ENCODE peak calls at places on chromosome 2, in nine cellular contexts. One of them, this sample, is unnamed.

GRCh38 chr2:147224070-147224469 is 620.8 kb upstream of the ACVR2A start:
- DNase-seq in NB4: no peak
- DNase-seq in IMR-90: no peak
- DNase-seq in heart left ventricle: no peak
- DNase-seq in prostate gland: no peak
- DNase-seq in transverse colon: no peak
- DNase-seq in right lobe of liver: no peak
- DNase-seq in uterus: no peak
- DNase-seq in breast epithelium: no peak
- DNase-seq in this sample: no peak

GRCh38 chr2:20448246-20449046 is 1.6 kb downstream of the RHOB start:
- DNase-seq in right lobe of liver: peak
- DNase-seq in IMR-90: peak
- DNase-seq in transverse colon: no peak
- DNase-seq in NB4: no peak
- DNase-seq in breast epithelium: no peak
- DNase-seq in heart left ventricle: peak
- DNase-seq in prostate gland: no peak
- DNase-seq in uterus: peak
- DNase-seq in this sample: peak

GRCh38 chr2:132037527-132038178 is 124.1 kb downstream of the ANKRD30BL start:
- DNase-seq in breast epithelium: no peak
- DNase-seq in IMR-90: no peak
- DNase-seq in transverse colon: no peak
- DNase-seq in uterus: no peak
- DNase-seq in right lobe of liver: no peak
- DNase-seq in NB4: no peak
- DNase-seq in heart left ventricle: no peak
- DNase-seq in prostate gland: no peak
- DNase-seq in this sample: no peak

GRCh38 chr2:191915750-191916149 is 68.9 kb upstream of the CAVIN2 start:
- DNase-seq in transverse colon: no peak
- DNase-seq in breast epithelium: no peak
- DNase-seq in right lobe of liver: no peak
- DNase-seq in uterus: no peak
- DNase-seq in prostate gland: no peak
- DNase-seq in NB4: no peak
- DNase-seq in IMR-90: no peak
- DNase-seq in heart left ventricle: no peak
- DNase-seq in this sample: no peak

GRCh38 chr2:158325031-158325781 is 131.3 kb downstream of the CCDC148 start:
- DNase-seq in uterus: no peak
- DNase-seq in right lobe of liver: no peak
- DNase-seq in NB4: no peak
- DNase-seq in prostate gland: no peak
- DNase-seq in breast epithelium: no peak
- DNase-seq in IMR-90: peak
- DNase-seq in transverse colon: no peak
- DNase-seq in heart left ventricle: no peak
- DNase-seq in this sample: no peak

GRCh38 chr2:191001032-191001431 is 12.9 kb downstream of the STAT1 start:
- DNase-seq in transverse colon: no peak
- DNase-seq in NB4: no peak
- DNase-seq in breast epithelium: no peak
- DNase-seq in uterus: no peak
- DNase-seq in IMR-90: no peak
- DNase-seq in right lobe of liver: no peak
- DNase-seq in heart left ventricle: no peak
- DNase-seq in prostate gland: peak
- DNase-seq in this sample: no peak

GRCh38 chr2:72144412-72144745 is 3.3 kb downstream of the CYP26B1 start:
- DNase-seq in right lobe of liver: no peak
- DNase-seq in heart left ventricle: peak
- DNase-seq in breast epithelium: no peak
- DNase-seq in uterus: no peak
- DNase-seq in NB4: no peak
- DNase-seq in transverse colon: no peak
- DNase-seq in prostate gland: no peak
- DNase-seq in IMR-90: no peak
- DNase-seq in this sample: no peak

GRCh38 chr2:136098441-136098840 is 19.5 kb downstream of the CXCR4 start:
- DNase-seq in prostate gland: no peak
- DNase-seq in uterus: no peak
- DNase-seq in heart left ventricle: peak
- DNase-seq in transverse colon: no peak
- DNase-seq in NB4: peak
- DNase-seq in IMR-90: no peak
- DNase-seq in breast epithelium: no peak
- DNase-seq in right lobe of liver: no peak
- DNase-seq in this sample: no peak

GRCh38 chr2:182132605-182133004 is 147.0 kb downstream of the PPP1R1C start:
- DNase-seq in right lobe of liver: no peak
- DNase-seq in uterus: no peak
- DNase-seq in breast epithelium: no peak
- DNase-seq in transverse colon: no peak
- DNase-seq in prostate gland: no peak
- DNase-seq in heart left ventricle: no peak
- DNase-seq in IMR-90: peak
- DNase-seq in NB4: no peak
- DNase-seq in this sample: no peak

GRCh38 chr2:191150451-191151314 is at the start of gene STAT4:
- DNase-seq in NB4: peak
- DNase-seq in transverse colon: peak
- DNase-seq in uterus: peak
- DNase-seq in right lobe of liver: no peak
- DNase-seq in heart left ventricle: peak
- DNase-seq in prostate gland: peak
- DNase-seq in IMR-90: peak
- DNase-seq in breast epithelium: peak
- DNase-seq in this sample: peak

GRCh38 chr2:1812926-1813325 is 68.6 kb upstream of the PXDN start:
- DNase-seq in IMR-90: no peak
- DNase-seq in heart left ventricle: no peak
- DNase-seq in uterus: no peak
- DNase-seq in right lobe of liver: no peak
- DNase-seq in NB4: no peak
- DNase-seq in breast epithelium: no peak
- DNase-seq in transverse colon: no peak
- DNase-seq in prostate gland: no peak
- DNase-seq in this sample: no peak

GRCh38 chr2:1811971-1812350 is 67.6 kb upstream of the PXDN start:
- DNase-seq in transverse colon: no peak
- DNase-seq in IMR-90: no peak
- DNase-seq in uterus: no peak
- DNase-seq in heart left ventricle: no peak
- DNase-seq in NB4: no peak
- DNase-seq in breast epithelium: no peak
- DNase-seq in right lobe of liver: no peak
- DNase-seq in prostate gland: no peak
- DNase-seq in this sample: no peak

GRCh38 chr2:1813371-1813770 is 69.1 kb upstream of the PXDN start:
- DNase-seq in right lobe of liver: no peak
- DNase-seq in IMR-90: no peak
- DNase-seq in uterus: no peak
- DNase-seq in transverse colon: no peak
- DNase-seq in NB4: no peak
- DNase-seq in prostate gland: no peak
- DNase-seq in breast epithelium: no peak
- DNase-seq in heart left ventricle: no peak
- DNase-seq in this sample: no peak

GRCh38 chr2:1809726-1810125 is 65.4 kb upstream of the PXDN start:
- DNase-seq in right lobe of liver: no peak
- DNase-seq in IMR-90: no peak
- DNase-seq in breast epithelium: no peak
- DNase-seq in uterus: no peak
- DNase-seq in transverse colon: no peak
- DNase-seq in heart left ventricle: no peak
- DNase-seq in NB4: no peak
- DNase-seq in prostate gland: no peak
- DNase-seq in this sample: no peak

GRCh38 chr2:1811258-1811970 is 67.1 kb upstream of the PXDN start:
- DNase-seq in NB4: no peak
- DNase-seq in IMR-90: peak
- DNase-seq in transverse colon: no peak
- DNase-seq in uterus: no peak
- DNase-seq in right lobe of liver: no peak
- DNase-seq in heart left ventricle: no peak
- DNase-seq in breast epithelium: no peak
- DNase-seq in prostate gland: no peak
- DNase-seq in this sample: no peak
- TF ChIP-seq CTCF in NB4: no peak
- TF ChIP-seq CTCF in IMR-90: no peak
- TF ChIP-seq CTCF in transverse colon: no peak
- TF ChIP-seq CTCF in uterus: no peak
- TF ChIP-seq CTCF in right lobe of liver: no peak
- TF ChIP-seq CTCF in heart left ventricle: no peak
- TF ChIP-seq CTCF in breast epithelium: no peak
- TF ChIP-seq CTCF in prostate gland: no peak
- TF ChIP-seq CTCF in this sample: no peak

DNA sequence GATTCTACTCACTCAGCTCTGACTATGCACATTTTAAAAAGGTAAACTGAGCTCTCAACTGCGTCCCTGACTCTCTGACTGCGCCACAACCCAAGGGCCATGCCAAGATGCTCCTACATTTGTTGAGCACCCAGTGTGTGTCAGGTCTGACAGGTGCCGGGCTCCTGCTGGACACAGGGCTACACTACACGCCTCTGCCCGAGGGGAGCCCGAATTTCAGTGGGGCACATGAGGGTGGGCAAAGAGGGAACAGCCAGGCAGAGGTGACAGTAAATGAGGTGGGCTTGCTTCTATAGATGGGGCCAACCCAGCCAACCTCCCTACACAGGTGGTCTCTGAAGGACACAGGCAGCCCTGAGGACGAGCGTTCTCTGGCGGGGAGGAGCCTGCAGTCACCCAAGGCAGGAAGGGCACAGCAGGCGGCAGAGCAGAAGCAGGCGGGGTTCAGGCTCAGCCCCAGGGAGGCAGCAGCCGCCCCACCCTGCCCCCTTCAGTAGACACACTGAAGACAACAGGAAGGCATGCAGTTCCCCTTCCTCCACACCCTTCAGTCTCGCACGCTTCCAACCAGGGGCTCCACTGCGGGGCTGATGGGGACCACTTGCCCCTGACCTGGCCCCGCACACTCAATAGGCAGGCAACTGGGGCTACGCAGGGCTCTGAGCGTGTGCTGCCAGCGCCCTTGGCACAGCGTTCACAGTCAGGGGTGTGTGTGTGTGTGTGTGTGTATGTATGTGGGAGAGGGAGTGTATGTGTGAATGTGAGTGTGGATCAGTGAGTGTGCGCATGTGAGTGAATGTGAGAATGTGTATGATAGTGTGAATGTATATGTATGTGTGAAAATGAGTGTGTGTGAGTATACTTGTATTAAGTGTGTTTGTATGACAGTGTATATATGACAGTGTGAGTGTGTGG is 98.4 kb downstream of the UXS1 start:
- DNase-seq in IMR-90: no peak
- DNase-seq in transverse colon: peak
- DNase-seq in heart left ventricle: no peak
- DNase-seq in breast epithelium: no peak
- DNase-seq in uterus: no peak
- DNase-seq in right lobe of liver: no peak
- DNase-seq in NB4: no peak
- DNase-seq in prostate gland: no peak
- DNase-seq in this sample: no peak
- H3K4me3 ChIP-seq in IMR-90: no peak
- H3K4me3 ChIP-seq in transverse colon: no peak
- H3K4me3 ChIP-seq in heart left ventricle: no peak
- H3K4me3 ChIP-seq in breast epithelium: no peak
- H3K4me3 ChIP-seq in uterus: no peak
- H3K4me3 ChIP-seq in right lobe of liver: no peak
- H3K4me3 ChIP-seq in NB4: no peak
- H3K4me3 ChIP-seq in prostate gland: no peak
- H3K4me3 ChIP-seq in this sample: no peak

DNA sequence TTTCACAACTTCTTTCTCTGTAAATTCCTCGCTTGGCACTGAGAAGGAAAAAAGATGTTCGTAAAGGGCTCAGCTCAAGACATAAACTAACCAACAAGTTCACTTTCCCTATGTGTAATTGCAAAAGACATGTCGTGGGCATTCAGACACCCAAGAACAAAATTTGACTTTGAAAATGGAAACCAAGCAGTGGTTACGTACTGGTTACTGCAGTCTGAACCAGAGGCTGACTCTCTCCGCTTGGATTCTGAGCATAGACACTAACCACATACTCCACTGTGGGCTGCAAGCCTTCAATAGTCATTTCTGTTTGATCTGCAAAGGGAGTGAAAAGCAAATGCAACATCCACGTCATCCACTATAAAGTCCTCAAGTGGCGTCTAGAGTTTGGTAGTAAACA is 53.9 kb downstream of the FN1 start:
- DNase-seq in prostate gland: no peak
- DNase-seq in IMR-90: no peak
- DNase-seq in right lobe of liver: no peak
- DNase-seq in uterus: no peak
- DNase-seq in NB4: no peak
- DNase-seq in heart left ventricle: no peak
- DNase-seq in transverse colon: no peak
- DNase-seq in breast epithelium: no peak
- DNase-seq in this sample: no peak
- TF ChIP-seq POLR2A in prostate gland: no peak
- TF ChIP-seq POLR2A in IMR-90: no peak
- TF ChIP-seq POLR2A in right lobe of liver: no peak
- TF ChIP-seq POLR2A in uterus: no peak
- TF ChIP-seq POLR2A in NB4: no peak
- TF ChIP-seq POLR2A in heart left ventricle: no peak
- TF ChIP-seq POLR2A in transverse colon: no peak
- TF ChIP-seq POLR2A in breast epithelium: no peak
- TF ChIP-seq POLR2A in this sample: no peak

GRCh38 chr2:74759991-74760390 is 73.9 kb upstream of the HK2 start:
- DNase-seq in heart left ventricle: no peak
- DNase-seq in prostate gland: no peak
- DNase-seq in NB4: no peak
- DNase-seq in transverse colon: no peak
- DNase-seq in IMR-90: peak
- DNase-seq in right lobe of liver: no peak
- DNase-seq in uterus: no peak
- DNase-seq in breast epithelium: no peak
- DNase-seq in this sample: no peak

GRCh38 chr2:74764429-74765272 is 69.3 kb upstream of the HK2 start:
- DNase-seq in uterus: no peak
- DNase-seq in transverse colon: no peak
- DNase-seq in right lobe of liver: no peak
- DNase-seq in breast epithelium: no peak
- DNase-seq in prostate gland: no peak
- DNase-seq in heart left ventricle: no peak
- DNase-seq in NB4: peak
- DNase-seq in IMR-90: peak
- DNase-seq in this sample: no peak

GRCh38 chr2:74763962-74764428 is 69.9 kb upstream of the HK2 start:
- DNase-seq in IMR-90: no peak
- DNase-seq in uterus: no peak
- DNase-seq in prostate gland: no peak
- DNase-seq in NB4: no peak
- DNase-seq in transverse colon: no peak
- DNase-seq in heart left ventricle: no peak
- DNase-seq in breast epithelium: no peak
- DNase-seq in right lobe of liver: no peak
- DNase-seq in this sample: no peak

GRCh38 chr2:74760875-74761630 is 72.9 kb upstream of the HK2 start:
- DNase-seq in right lobe of liver: no peak
- DNase-seq in heart left ventricle: no peak
- DNase-seq in breast epithelium: no peak
- DNase-seq in NB4: no peak
- DNase-seq in transverse colon: no peak
- DNase-seq in prostate gland: no peak
- DNase-seq in IMR-90: no peak
- DNase-seq in uterus: no peak
- DNase-seq in this sample: no peak

GRCh38 chr2:74762789-74763188 is 71.1 kb upstream of the HK2 start:
- DNase-seq in heart left ventricle: no peak
- DNase-seq in NB4: peak
- DNase-seq in IMR-90: no peak
- DNase-seq in breast epithelium: no peak
- DNase-seq in right lobe of liver: no peak
- DNase-seq in transverse colon: no peak
- DNase-seq in uterus: no peak
- DNase-seq in prostate gland: no peak
- DNase-seq in this sample: no peak
- TF ChIP-seq CTCF in heart left ventricle: no peak
- TF ChIP-seq CTCF in NB4: peak
- TF ChIP-seq CTCF in IMR-90: peak
- TF ChIP-seq CTCF in breast epithelium: no peak
- TF ChIP-seq CTCF in right lobe of liver: no peak
- TF ChIP-seq CTCF in transverse colon: no peak
- TF ChIP-seq CTCF in uterus: no peak
- TF ChIP-seq CTCF in prostate gland: no peak
- TF ChIP-seq CTCF in this sample: no peak